ENCODE peak calls at places on chromosome X, in six cellular contexts. One of them, this sample, is unnamed.

GRCh38 chrX:121336831-121337421 is 289.5 kb downstream of the GLUD2 start:
- DNase-seq in endodermal cell: no peak
- DNase-seq in GM12865: no peak
- DNase-seq in neural crest cell: no peak
- DNase-seq in sigmoid colon: no peak
- DNase-seq in stomach: no peak
- DNase-seq in this sample: peak; percentile 6

GRCh38 chrX:44667771-44668170 is 125.1 kb upstream of the FUNDC1 start:
- DNase-seq in endodermal cell: no peak
- DNase-seq in GM12865: no peak
- DNase-seq in neural crest cell: no peak
- DNase-seq in sigmoid colon: no peak
- DNase-seq in stomach: no peak
- DNase-seq in this sample: no peak

GRCh38 chrX:134482371-134482770 is 22.4 kb downstream of the HPRT1 start:
- DNase-seq in endodermal cell: no peak
- DNase-seq in GM12865: no peak
- DNase-seq in neural crest cell: no peak
- DNase-seq in sigmoid colon: no peak
- DNase-seq in stomach: no peak
- DNase-seq in this sample: no peak

GRCh38 chrX:12912786-12913185 is 6.4 kb downstream of the TLR8 start:
- DNase-seq in endodermal cell: no peak
- DNase-seq in GM12865: no peak
- DNase-seq in neural crest cell: no peak
- DNase-seq in sigmoid colon: no peak
- DNase-seq in stomach: no peak
- DNase-seq in this sample: no peak

GRCh38 chrX:13471269-13471668 is 98.1 kb upstream of the EGFL6 start:
- DNase-seq in endodermal cell: peak; percentile 59
- DNase-seq in GM12865: no peak
- DNase-seq in neural crest cell: no peak
- DNase-seq in sigmoid colon: no peak
- DNase-seq in stomach: no peak
- DNase-seq in this sample: no peak

GRCh38 chrX:103629295-103630170 is 758 bp downstream of the TCEAL1 start:
- DNase-seq in endodermal cell: peak; percentile 95
- DNase-seq in GM12865: peak; percentile 54
- DNase-seq in neural crest cell: peak; percentile 49
- DNase-seq in sigmoid colon: peak; percentile 83
- DNase-seq in stomach: peak; percentile 40
- DNase-seq in this sample: peak; percentile 65

GRCh38 chrX:14598330-14598729 is 69.0 kb downstream of the GLRA2 start:
- DNase-seq in endodermal cell: no peak
- DNase-seq in GM12865: no peak
- DNase-seq in neural crest cell: no peak
- DNase-seq in sigmoid colon: no peak
- DNase-seq in stomach: no peak
- DNase-seq in this sample: no peak

GRCh38 chrX:80808854-80809493 is 703 bp downstream of the BRWD3 start:
- DNase-seq in endodermal cell: peak; percentile 68
- DNase-seq in GM12865: peak; percentile 31
- DNase-seq in neural crest cell: peak; percentile 2
- DNase-seq in sigmoid colon: peak; percentile 70
- DNase-seq in stomach: no peak
- DNase-seq in this sample: peak; percentile 34

GRCh38 chrX:104318330-104319009 is 63.7 kb upstream of the ESX1 start:
- DNase-seq in endodermal cell: no peak
- DNase-seq in GM12865: no peak
- DNase-seq in neural crest cell: no peak
- DNase-seq in sigmoid colon: no peak
- DNase-seq in stomach: peak; percentile 27
- DNase-seq in this sample: peak; percentile 63

GRCh38 chrX:22135994-22136684 is 104.0 kb downstream of the PHEX start:
- DNase-seq in endodermal cell: no peak
- DNase-seq in GM12865: peak; percentile 43
- DNase-seq in neural crest cell: peak; percentile 61
- DNase-seq in sigmoid colon: no peak
- DNase-seq in stomach: no peak
- DNase-seq in this sample: peak; percentile 43

GRCh38 chrX:23610491-23610890 is 56.8 kb upstream of the PRDX4 start:
- DNase-seq in endodermal cell: no peak
- DNase-seq in GM12865: no peak
- DNase-seq in neural crest cell: no peak
- DNase-seq in sigmoid colon: no peak
- DNase-seq in stomach: no peak
- DNase-seq in this sample: no peak

GRCh38 chrX:39764441-39764914 is 333.3 kb downstream of the BCOR start:
- DNase-seq in endodermal cell: peak; percentile 69
- DNase-seq in GM12865: no peak
- DNase-seq in neural crest cell: no peak
- DNase-seq in sigmoid colon: peak; percentile 22
- DNase-seq in stomach: no peak
- DNase-seq in this sample: no peak

GRCh38 chrX:44055638-44056037 is 82.4 kb upstream of the NDP start:
- DNase-seq in endodermal cell: no peak
- DNase-seq in GM12865: no peak
- DNase-seq in neural crest cell: no peak
- DNase-seq in sigmoid colon: no peak
- DNase-seq in stomach: no peak
- DNase-seq in this sample: no peak

GRCh38 chrX:135454816-135455215 is 33.1 kb downstream of the SMIM10L2A start:
- DNase-seq in endodermal cell: no peak
- DNase-seq in GM12865: no peak
- DNase-seq in neural crest cell: no peak
- DNase-seq in sigmoid colon: no peak
- DNase-seq in stomach: no peak
- DNase-seq in this sample: no peak

GRCh38 chrX:72460715-72461114 is 111.9 kb downstream of the HDAC8 start:
- DNase-seq in endodermal cell: no peak
- DNase-seq in GM12865: no peak
- DNase-seq in neural crest cell: no peak
- DNase-seq in sigmoid colon: no peak
- DNase-seq in stomach: no peak
- DNase-seq in this sample: no peak

GRCh38 chrX:94901849-94902248 is 1227.8 kb downstream of the FAM133A start:
- DNase-seq in endodermal cell: no peak
- DNase-seq in GM12865: no peak
- DNase-seq in neural crest cell: no peak
- DNase-seq in sigmoid colon: no peak
- DNase-seq in stomach: no peak
- DNase-seq in this sample: no peak

GRCh38 chrX:24858004-24858746 is 157.6 kb downstream of the ARX start:
- DNase-seq in endodermal cell: no peak
- DNase-seq in GM12865: no peak
- DNase-seq in neural crest cell: no peak
- DNase-seq in sigmoid colon: no peak
- DNase-seq in stomach: no peak
- DNase-seq in this sample: no peak

GRCh38 chrX:18620349-18620748 is 51.6 kb downstream of the RS1 start:
- DNase-seq in endodermal cell: peak; percentile 50
- DNase-seq in GM12865: peak; percentile 12
- DNase-seq in neural crest cell: no peak
- DNase-seq in sigmoid colon: no peak
- DNase-seq in stomach: peak; percentile 58
- DNase-seq in this sample: peak; percentile 37

GRCh38 chrX:79361192-79361870 is 5.8 kb downstream of the ITM2A start:
- DNase-seq in endodermal cell: no peak
- DNase-seq in GM12865: no peak
- DNase-seq in neural crest cell: no peak
- DNase-seq in sigmoid colon: no peak
- DNase-seq in stomach: no peak
- DNase-seq in this sample: no peak

GRCh38 chrX:10507181-10507580 is 113.2 kb downstream of the MID1 start:
- DNase-seq in endodermal cell: no peak
- DNase-seq in GM12865: no peak
- DNase-seq in neural crest cell: no peak
- DNase-seq in sigmoid colon: no peak
- DNase-seq in stomach: no peak
- DNase-seq in this sample: peak; percentile 68

GRCh38 chrX:19046343-19047215 is 62.7 kb upstream of the PHKA2 start:
- DNase-seq in endodermal cell: no peak
- DNase-seq in GM12865: no peak
- DNase-seq in neural crest cell: no peak
- DNase-seq in sigmoid colon: no peak
- DNase-seq in stomach: no peak
- DNase-seq in this sample: no peak

GRCh38 chrX:4277122-4277521 is 563.7 kb upstream of the PRKX start:
- DNase-seq in endodermal cell: peak; percentile 55
- DNase-seq in GM12865: peak; percentile 1
- DNase-seq in neural crest cell: no peak
- DNase-seq in sigmoid colon: no peak
- DNase-seq in stomach: no peak
- DNase-seq in this sample: no peak
- TF ChIP-seq CTCF in endodermal cell: peak; percentile 70
- TF ChIP-seq CTCF in GM12865: peak; percentile 3
- TF ChIP-seq CTCF in neural crest cell: peak; percentile 43
- TF ChIP-seq CTCF in sigmoid colon: no peak
- TF ChIP-seq CTCF in stomach: no peak
- TF ChIP-seq CTCF in this sample: peak; percentile 16

GRCh38 chrX:36897690-36898089 is 110.5 kb upstream of the FAM47C start:
- DNase-seq in endodermal cell: no peak
- DNase-seq in GM12865: no peak
- DNase-seq in neural crest cell: no peak
- DNase-seq in sigmoid colon: no peak
- DNase-seq in stomach: no peak
- DNase-seq in this sample: no peak

DNA sequence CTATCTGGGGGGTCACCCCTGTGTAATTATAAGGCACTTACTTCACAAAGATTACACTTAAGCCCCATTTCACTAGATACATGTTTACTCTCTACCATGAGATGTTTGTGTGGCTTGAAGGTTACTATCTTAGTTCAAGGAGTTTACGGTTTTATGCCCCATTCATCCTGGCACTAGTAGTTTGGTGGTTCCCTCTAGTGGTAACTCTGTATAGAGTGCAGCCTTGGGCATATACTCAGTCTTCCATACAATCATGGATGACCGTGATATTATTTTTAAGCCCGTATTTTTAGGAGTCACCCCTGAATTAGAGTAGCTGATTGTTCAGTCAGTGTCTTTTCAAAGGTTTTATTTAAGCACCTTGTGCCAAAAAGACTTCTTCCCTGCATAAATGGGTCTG is 109.9 kb upstream of the FAM47C start:
- DNase-seq in endodermal cell: no peak
- DNase-seq in GM12865: peak; percentile 0
- DNase-seq in neural crest cell: no peak
- DNase-seq in sigmoid colon: no peak
- DNase-seq in stomach: no peak
- DNase-seq in this sample: no peak
- TF ChIP-seq CTCF in endodermal cell: peak; percentile 77
- TF ChIP-seq CTCF in GM12865: peak; percentile 25
- TF ChIP-seq CTCF in neural crest cell: peak; percentile 61
- TF ChIP-seq CTCF in sigmoid colon: no peak
- TF ChIP-seq CTCF in stomach: peak; percentile 14
- TF ChIP-seq CTCF in this sample: peak; percentile 42

GRCh38 chrX:48806088-48806487 is 4.2 kb downstream of the HDAC6 start:
- DNase-seq in endodermal cell: no peak
- DNase-seq in GM12865: peak; percentile 7
- DNase-seq in neural crest cell: no peak
- DNase-seq in sigmoid colon: no peak
- DNase-seq in stomach: no peak
- DNase-seq in this sample: no peak
- TF ChIP-seq CTCF in endodermal cell: no peak
- TF ChIP-seq CTCF in GM12865: no peak
- TF ChIP-seq CTCF in neural crest cell: no peak
- TF ChIP-seq CTCF in sigmoid colon: no peak
- TF ChIP-seq CTCF in stomach: no peak
- TF ChIP-seq CTCF in this sample: no peak

GRCh38 chrX:67723580-67724351 is 179.9 kb downstream of the AR start:
- DNase-seq in endodermal cell: no peak
- DNase-seq in GM12865: no peak
- DNase-seq in neural crest cell: no peak
- DNase-seq in sigmoid colon: no peak
- DNase-seq in stomach: no peak
- DNase-seq in this sample: no peak

GRCh38 chrX:67726028-67726427 is 182.2 kb downstream of the AR start:
- DNase-seq in endodermal cell: no peak
- DNase-seq in GM12865: no peak
- DNase-seq in neural crest cell: no peak
- DNase-seq in sigmoid colon: no peak
- DNase-seq in stomach: no peak
- DNase-seq in this sample: no peak

GRCh38 chrX:67725471-67725870 is 181.7 kb downstream of the AR start:
- DNase-seq in endodermal cell: no peak
- DNase-seq in GM12865: no peak
- DNase-seq in neural crest cell: no peak
- DNase-seq in sigmoid colon: no peak
- DNase-seq in stomach: no peak
- DNase-seq in this sample: no peak

GRCh38 chrX:67727576-67727975 is 183.8 kb downstream of the AR start:
- DNase-seq in endodermal cell: no peak
- DNase-seq in GM12865: no peak
- DNase-seq in neural crest cell: no peak
- DNase-seq in sigmoid colon: no peak
- DNase-seq in stomach: no peak
- DNase-seq in this sample: no peak

DNA sequence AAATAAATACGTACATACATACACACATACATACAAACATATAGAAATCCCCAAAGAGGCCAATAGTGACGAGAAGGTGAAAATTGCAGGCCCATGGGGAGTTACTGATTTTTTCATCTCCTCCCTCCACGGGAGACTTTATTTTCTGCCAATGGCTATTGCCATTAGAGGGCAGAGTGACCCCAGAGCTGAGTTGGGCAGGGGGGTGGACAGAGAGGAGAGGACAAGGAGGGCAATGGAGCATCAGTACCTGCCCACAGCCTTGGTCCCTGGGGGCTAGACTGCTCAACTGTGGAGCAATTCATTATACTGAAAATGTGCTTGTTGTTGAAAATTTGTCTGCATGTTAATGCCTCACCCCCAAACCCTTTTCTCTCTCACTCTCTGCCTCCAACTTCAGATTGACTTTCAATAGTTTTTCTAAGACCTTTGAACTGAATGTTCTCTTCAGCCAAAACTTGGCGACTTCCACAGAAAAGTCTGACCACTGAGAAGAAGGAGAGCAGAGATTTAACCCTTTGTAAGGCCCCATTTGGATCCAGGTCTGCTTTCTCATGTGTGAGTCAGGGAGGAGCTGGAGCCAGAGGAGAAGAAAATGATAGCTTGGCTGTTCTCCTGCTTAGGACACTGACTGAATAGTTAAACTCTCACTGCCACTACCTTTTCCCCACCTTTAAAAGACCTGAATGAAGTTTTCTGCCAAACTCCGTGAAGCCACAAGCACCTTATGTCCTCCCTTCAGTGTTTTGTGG is 180.7 kb downstream of the AR start:
- DNase-seq in endodermal cell: no peak
- DNase-seq in GM12865: no peak
- DNase-seq in neural crest cell: no peak
- DNase-seq in sigmoid colon: no peak
- DNase-seq in stomach: no peak
- DNase-seq in this sample: no peak
- TF ChIP-seq CTCF in endodermal cell: no peak
- TF ChIP-seq CTCF in GM12865: no peak
- TF ChIP-seq CTCF in neural crest cell: no peak
- TF ChIP-seq CTCF in sigmoid colon: no peak
- TF ChIP-seq CTCF in stomach: no peak
- TF ChIP-seq CTCF in this sample: no peak